ENCODE peak calls at places on chromosomes 7 and 10, in seven cellular contexts. One of them, this sample, is unnamed.

GRCh38 chr7:135901585-135902540 is 75.3 kb downstream of the MTPN start:
- DNase-seq in body of pancreas: no peak
- DNase-seq in mucosa of descending colon: no peak
- DNase-seq in transverse colon: no peak
- DNase-seq in suprapubic skin: no peak
- DNase-seq in PC-9: no peak
- DNase-seq in CD4-positive, CD25-positive, alpha-beta regulatory T cell: no peak
- DNase-seq in this sample: no peak

GRCh38 chr7:44081266-44081748 is 1.0 kb downstream of the POLM start:
- DNase-seq in suprapubic skin: no peak
- DNase-seq in body of pancreas: no peak
- DNase-seq in PC-9: no peak
- DNase-seq in transverse colon: no peak
- DNase-seq in CD4-positive, CD25-positive, alpha-beta regulatory T cell: peak; percentile 46
- DNase-seq in mucosa of descending colon: no peak
- DNase-seq in this sample: no peak

GRCh38 chr10:133379152-133379800 is at the start of gene PAOX:
- DNase-seq in suprapubic skin: peak; percentile 85
- DNase-seq in body of pancreas: peak; percentile 72
- DNase-seq in CD4-positive, CD25-positive, alpha-beta regulatory T cell: peak; percentile 65
- DNase-seq in transverse colon: peak; percentile 77
- DNase-seq in PC-9: no peak
- DNase-seq in mucosa of descending colon: peak; percentile 72
- DNase-seq in this sample: peak; percentile 64

GRCh38 chr10:61400524-61400923 is 52.7 kb downstream of the TMEM26 start:
- DNase-seq in PC-9: no peak
- DNase-seq in transverse colon: no peak
- DNase-seq in body of pancreas: no peak
- DNase-seq in CD4-positive, CD25-positive, alpha-beta regulatory T cell: no peak
- DNase-seq in mucosa of descending colon: no peak
- DNase-seq in suprapubic skin: no peak
- DNase-seq in this sample: no peak

GRCh38 chr7:19491821-19492452 is 216.9 kb downstream of the POLR1F start:
- DNase-seq in mucosa of descending colon: no peak
- DNase-seq in PC-9: peak; percentile 21
- DNase-seq in transverse colon: no peak
- DNase-seq in suprapubic skin: no peak
- DNase-seq in body of pancreas: no peak
- DNase-seq in CD4-positive, CD25-positive, alpha-beta regulatory T cell: no peak
- DNase-seq in this sample: peak; percentile 65

GRCh38 chr7:135744938-135745701 is 3.5 kb downstream of the FAM180A start:
- DNase-seq in body of pancreas: no peak
- DNase-seq in mucosa of descending colon: no peak
- DNase-seq in transverse colon: no peak
- DNase-seq in PC-9: peak; percentile 87
- DNase-seq in suprapubic skin: no peak
- DNase-seq in CD4-positive, CD25-positive, alpha-beta regulatory T cell: no peak
- DNase-seq in this sample: peak; percentile 96

GRCh38 chr10:97038688-97039087 is 147.1 kb downstream of the SLIT1 start:
- DNase-seq in CD4-positive, CD25-positive, alpha-beta regulatory T cell: no peak
- DNase-seq in mucosa of descending colon: no peak
- DNase-seq in PC-9: no peak
- DNase-seq in suprapubic skin: no peak
- DNase-seq in transverse colon: no peak
- DNase-seq in body of pancreas: no peak
- DNase-seq in this sample: no peak

GRCh38 chr7:66169616-66170015 is 35.5 kb upstream of the TPST1 start:
- DNase-seq in body of pancreas: no peak
- DNase-seq in PC-9: peak; percentile 65
- DNase-seq in mucosa of descending colon: no peak
- DNase-seq in suprapubic skin: no peak
- DNase-seq in transverse colon: no peak
- DNase-seq in CD4-positive, CD25-positive, alpha-beta regulatory T cell: no peak
- DNase-seq in this sample: peak; percentile 29

GRCh38 chr7:1550846-1551155 is 5.2 kb downstream of the TMEM184A start:
- DNase-seq in suprapubic skin: no peak
- DNase-seq in PC-9: no peak
- DNase-seq in transverse colon: no peak
- DNase-seq in body of pancreas: no peak
- DNase-seq in mucosa of descending colon: no peak
- DNase-seq in CD4-positive, CD25-positive, alpha-beta regulatory T cell: no peak
- DNase-seq in this sample: no peak

GRCh38 chr7:158818325-158819213 is 10.7 kb downstream of the ESYT2 start:
- DNase-seq in body of pancreas: peak; percentile 80
- DNase-seq in transverse colon: peak; percentile 84
- DNase-seq in mucosa of descending colon: peak; percentile 78
- DNase-seq in CD4-positive, CD25-positive, alpha-beta regulatory T cell: peak; percentile 85
- DNase-seq in suprapubic skin: peak; percentile 92
- DNase-seq in PC-9: peak; percentile 100
- DNase-seq in this sample: peak; percentile 98

GRCh38 chr7:70082026-70082655 is 483.9 kb downstream of the AUTS2 start:
- DNase-seq in suprapubic skin: no peak
- DNase-seq in PC-9: no peak
- DNase-seq in body of pancreas: no peak
- DNase-seq in CD4-positive, CD25-positive, alpha-beta regulatory T cell: no peak
- DNase-seq in mucosa of descending colon: no peak
- DNase-seq in transverse colon: no peak
- DNase-seq in this sample: peak; percentile 15

GRCh38 chr7:70540641-70541040 is 591.3 kb upstream of the GALNT17 start:
- DNase-seq in transverse colon: no peak
- DNase-seq in CD4-positive, CD25-positive, alpha-beta regulatory T cell: no peak
- DNase-seq in body of pancreas: no peak
- DNase-seq in suprapubic skin: no peak
- DNase-seq in mucosa of descending colon: no peak
- DNase-seq in PC-9: no peak
- DNase-seq in this sample: no peak

GRCh38 chr10:97454330-97455036 is 8.5 kb downstream of the ZDHHC16 start:
- DNase-seq in mucosa of descending colon: peak; percentile 27
- DNase-seq in PC-9: no peak
- DNase-seq in transverse colon: no peak
- DNase-seq in suprapubic skin: no peak
- DNase-seq in body of pancreas: peak; percentile 50
- DNase-seq in CD4-positive, CD25-positive, alpha-beta regulatory T cell: no peak
- DNase-seq in this sample: peak; percentile 44

DNA sequence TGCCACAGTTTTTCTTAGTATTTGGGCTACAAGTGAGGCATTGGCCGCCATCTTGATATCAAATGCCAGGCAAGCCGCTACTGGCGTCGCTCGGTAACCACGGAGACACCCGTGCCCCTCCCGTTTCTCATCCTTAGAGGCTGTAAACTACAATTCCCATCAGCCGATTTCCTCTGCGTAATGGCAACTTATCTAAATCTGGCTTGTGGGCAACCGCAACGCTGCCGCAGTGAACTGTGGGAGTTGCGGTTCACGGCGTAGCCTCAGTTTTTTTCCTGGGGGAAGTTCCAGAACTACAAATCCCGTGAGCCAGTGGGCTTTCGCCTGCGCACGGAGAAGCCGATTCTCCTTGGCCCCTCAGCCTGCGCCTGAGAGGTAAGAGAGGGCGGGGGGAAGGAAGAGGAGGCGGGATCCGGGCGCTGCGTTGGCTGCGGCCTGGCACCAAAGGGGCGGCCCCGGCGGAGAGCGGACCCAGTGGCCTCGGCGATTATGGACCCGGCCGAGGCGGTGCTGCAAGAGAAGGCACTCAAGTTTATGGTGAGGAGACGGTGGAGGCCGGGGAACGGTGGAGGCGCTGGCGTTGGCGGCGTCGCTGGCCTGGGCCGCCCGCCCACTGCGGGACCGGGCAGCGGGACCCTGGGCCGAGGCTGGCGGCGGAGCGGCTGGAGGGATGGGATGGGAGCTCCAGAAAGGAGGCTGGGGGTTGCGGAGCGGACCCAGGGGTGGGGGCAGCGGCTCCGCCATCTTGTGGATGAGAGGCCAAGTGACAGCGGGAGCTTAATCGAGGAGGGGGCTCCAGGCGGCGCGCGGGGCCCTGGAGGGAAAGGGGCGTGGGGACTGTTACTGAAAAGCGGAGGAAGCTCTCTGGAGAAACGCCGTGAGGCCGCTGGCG is at the start of gene BTRC:
- DNase-seq in suprapubic skin: peak; percentile 97
- DNase-seq in transverse colon: peak; percentile 97
- DNase-seq in CD4-positive, CD25-positive, alpha-beta regulatory T cell: peak; percentile 98
- DNase-seq in PC-9: peak; percentile 94
- DNase-seq in body of pancreas: peak; percentile 97
- DNase-seq in mucosa of descending colon: peak; percentile 97
- DNase-seq in this sample: peak; percentile 100
- H3K36me3 ChIP-seq in suprapubic skin: no peaks in the 10 kb centered on the region
- H3K36me3 ChIP-seq in transverse colon: no peaks in the 10 kb centered on the region
- H3K36me3 ChIP-seq in CD4-positive, CD25-positive, alpha-beta regulatory T cell: no peaks in the 10 kb centered on the region
- H3K36me3 ChIP-seq in PC-9: no peaks in the 10 kb centered on the region
- H3K36me3 ChIP-seq in body of pancreas: no peaks in the 10 kb centered on the region
- H3K36me3 ChIP-seq in mucosa of descending colon: no peaks in the 10 kb centered on the region
- H3K36me3 ChIP-seq in this sample: no peaks in the 10 kb centered on the region

GRCh38 chr10:14616465-14616864 is 158.2 kb downstream of the FAM107B start:
- DNase-seq in PC-9: no peak
- DNase-seq in transverse colon: no peak
- DNase-seq in body of pancreas: no peak
- DNase-seq in CD4-positive, CD25-positive, alpha-beta regulatory T cell: no peak
- DNase-seq in mucosa of descending colon: no peak
- DNase-seq in suprapubic skin: no peak
- DNase-seq in this sample: no peak
- H3K9me3 ChIP-seq in PC-9: no peaks in the 10 kb centered on the region
- H3K9me3 ChIP-seq in transverse colon: no peaks in the 10 kb centered on the region
- H3K9me3 ChIP-seq in body of pancreas: no peaks in the 10 kb centered on the region
- H3K9me3 ChIP-seq in CD4-positive, CD25-positive, alpha-beta regulatory T cell: no peaks in the 10 kb centered on the region
- H3K9me3 ChIP-seq in mucosa of descending colon: no peaks in the 10 kb centered on the region
- H3K9me3 ChIP-seq in suprapubic skin: no peaks in the 10 kb centered on the region
- H3K9me3 ChIP-seq in this sample: no peaks in the 10 kb centered on the region

GRCh38 chr7:32053204-32053603 is 17.0 kb downstream of the PDE1C start:
- DNase-seq in CD4-positive, CD25-positive, alpha-beta regulatory T cell: no peak
- DNase-seq in body of pancreas: no peak
- DNase-seq in PC-9: peak; percentile 11
- DNase-seq in mucosa of descending colon: no peak
- DNase-seq in transverse colon: no peak
- DNase-seq in suprapubic skin: no peak
- DNase-seq in this sample: no peak
- H3K36me3 ChIP-seq in CD4-positive, CD25-positive, alpha-beta regulatory T cell: no peaks in the 10 kb centered on the region
- H3K36me3 ChIP-seq in body of pancreas: no peaks in the 10 kb centered on the region
- H3K36me3 ChIP-seq in PC-9: no peaks in the 10 kb centered on the region
- H3K36me3 ChIP-seq in mucosa of descending colon: no peaks in the 10 kb centered on the region
- H3K36me3 ChIP-seq in transverse colon: no peaks in the 10 kb centered on the region
- H3K36me3 ChIP-seq in suprapubic skin: no peaks in the 10 kb centered on the region
- H3K36me3 ChIP-seq in this sample: no peaks in the 10 kb centered on the region

GRCh38 chr7:12054830-12055229 is 156.3 kb upstream of the TMEM106B start:
- DNase-seq in PC-9: no peak
- DNase-seq in body of pancreas: no peak
- DNase-seq in transverse colon: no peak
- DNase-seq in suprapubic skin: no peak
- DNase-seq in mucosa of descending colon: no peak
- DNase-seq in CD4-positive, CD25-positive, alpha-beta regulatory T cell: no peak
- DNase-seq in this sample: peak; percentile 14
- H3K9me3 ChIP-seq in PC-9: peaks cover 16% of the 10 kb centered on the region
- H3K9me3 ChIP-seq in body of pancreas: no peaks in the 10 kb centered on the region
- H3K9me3 ChIP-seq in transverse colon: peaks cover 22% of the 10 kb centered on the region
- H3K9me3 ChIP-seq in suprapubic skin: peaks cover 20% of the 10 kb centered on the region
- H3K9me3 ChIP-seq in mucosa of descending colon: peaks cover 23% of the 10 kb centered on the region
- H3K9me3 ChIP-seq in CD4-positive, CD25-positive, alpha-beta regulatory T cell: peaks cover 8% of the 10 kb centered on the region
- H3K9me3 ChIP-seq in this sample: no peaks in the 10 kb centered on the region

GRCh38 chr10:48430402-48430993 is 124.0 kb downstream of the MAPK8 start:
- DNase-seq in mucosa of descending colon: no peak
- DNase-seq in CD4-positive, CD25-positive, alpha-beta regulatory T cell: no peak
- DNase-seq in body of pancreas: no peak
- DNase-seq in PC-9: no peak
- DNase-seq in transverse colon: no peak
- DNase-seq in suprapubic skin: no peak
- DNase-seq in this sample: no peak

GRCh38 chr10:48431871-48432270 is 125.4 kb downstream of the MAPK8 start:
- DNase-seq in body of pancreas: no peak
- DNase-seq in PC-9: no peak
- DNase-seq in CD4-positive, CD25-positive, alpha-beta regulatory T cell: no peak
- DNase-seq in mucosa of descending colon: no peak
- DNase-seq in suprapubic skin: no peak
- DNase-seq in transverse colon: no peak
- DNase-seq in this sample: no peak

GRCh38 chr10:48429309-48429708 is 122.8 kb downstream of the MAPK8 start:
- DNase-seq in CD4-positive, CD25-positive, alpha-beta regulatory T cell: no peak
- DNase-seq in body of pancreas: no peak
- DNase-seq in mucosa of descending colon: no peak
- DNase-seq in transverse colon: no peak
- DNase-seq in suprapubic skin: no peak
- DNase-seq in PC-9: no peak
- DNase-seq in this sample: no peak

DNA sequence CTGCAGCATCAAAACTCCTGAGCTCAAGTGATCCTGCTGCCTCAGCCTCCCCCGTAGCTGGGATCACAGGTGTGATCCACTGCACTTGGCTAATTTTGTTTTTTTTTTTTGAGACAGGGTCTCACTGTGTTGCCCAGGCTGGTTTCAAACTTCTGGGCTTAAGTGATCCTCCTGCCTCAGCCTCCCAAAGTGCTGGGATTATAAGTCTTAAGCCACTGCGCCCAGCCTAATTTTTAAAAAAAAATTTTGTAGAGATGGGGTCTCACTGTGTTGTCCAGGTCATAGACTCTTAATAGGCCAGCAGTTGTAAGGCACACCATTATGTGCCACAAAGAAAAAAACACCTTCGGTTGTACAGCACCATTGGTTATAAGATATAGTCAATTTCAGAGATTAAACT is 122.4 kb downstream of the MAPK8 start:
- DNase-seq in suprapubic skin: no peak
- DNase-seq in body of pancreas: no peak
- DNase-seq in transverse colon: no peak
- DNase-seq in CD4-positive, CD25-positive, alpha-beta regulatory T cell: no peak
- DNase-seq in mucosa of descending colon: no peak
- DNase-seq in PC-9: no peak
- DNase-seq in this sample: no peak
- H3K36me3 ChIP-seq in suprapubic skin: peaks cover 44% of the 10 kb centered on the region
- H3K36me3 ChIP-seq in body of pancreas: no peaks in the 10 kb centered on the region
- H3K36me3 ChIP-seq in transverse colon: no peaks in the 10 kb centered on the region
- H3K36me3 ChIP-seq in CD4-positive, CD25-positive, alpha-beta regulatory T cell: peaks cover 34% of the 10 kb centered on the region
- H3K36me3 ChIP-seq in mucosa of descending colon: no peaks in the 10 kb centered on the region
- H3K36me3 ChIP-seq in PC-9: peaks cover 4% of the 10 kb centered on the region
- H3K36me3 ChIP-seq in this sample: no peaks in the 10 kb centered on the region